ENCODE peak calls at places on chromosomes 13 and 19, in seven cellular contexts. K, L, W, P, Q, O and E are unnamed samples.

GRCh38 chr13:39347926-39348901 is 254.8 kb downstream of the LHFPL6 start:
- DNase-seq in K (no peak), L (no peak), W (no peak), P (no peak), Q (no peak), O (peak; percentile 42), E (no peak)

GRCh38 chr13:92315265-92315664 is 911.3 kb upstream of the GPC6 start:
- DNase-seq in K (no peak), L (no peak), W (no peak), P (no peak), Q (no peak), O (no peak), E (no peak)

GRCh38 chr13:80603351-80603750 is 262.4 kb upstream of the SPRY2 start:
- DNase-seq in K (no peak), L (no peak), W (no peak), P (no peak), Q (no peak), O (no peak), E (no peak)

GRCh38 chr19:40530091-40530901 is 46.4 kb upstream of the SHKBP1 start:
- DNase-seq in K (peak; percentile 23), L (peak; percentile 68), W (peak; percentile 24), P (no peak), Q (peak; percentile 32), O (no peak), E (no peak)

GRCh38 chr19:40688294-40688693 is 2.2 kb downstream of the NUMBL start:
- DNase-seq in K (no peak), L (no peak), W (no peak), P (no peak), Q (no peak), O (no peak), E (no peak)

GRCh38 chr19:46745521-46746280 is at the start of gene FKRP:
- DNase-seq in K (peak; percentile 40), L (peak; percentile 68), W (peak; percentile 22), P (no peak), Q (no peak), O (no peak), E (no peak)

GRCh38 chr19:40921005-40921897 is 39.2 kb upstream of the CYP2A7 start:
- DNase-seq in K (peak; percentile 62), L (no peak), W (no peak), P (no peak), Q (peak; percentile 2), O (no peak), E (no peak)

GRCh38 chr13:20984879-20985278 is 76.5 kb downstream of the LATS2 start:
- DNase-seq in K (no peak), L (no peak), W (no peak), P (no peak), Q (no peak), O (no peak), E (no peak)

GRCh38 chr19:45492137-45492626 is 4.7 kb downstream of the RTN2 start:
- DNase-seq in K (no peak), L (no peak), W (no peak), P (no peak), Q (no peak), O (no peak), E (no peak)

GRCh38 chr19:47735131-47735530 is 10.2 kb upstream of the NOP53 start:
- DNase-seq in K (no peak), L (no peak), W (no peak), P (no peak), Q (no peak), O (no peak), E (no peak)

GRCh38 chr19:39097299-39097698 is 13.1 kb downstream of the ACP7 start:
- DNase-seq in K (no peak), L (no peak), W (no peak), P (no peak), Q (no peak), O (no peak), E (no peak)

GRCh38 chr19:15897738-15898276 is at the start of gene CYP4F2:
- DNase-seq in K (no peak), L (no peak), W (no peak), P (no peak), Q (no peak), O (no peak), E (no peak)

GRCh38 chr13:32381539-32381938 is 46.4 kb downstream of the N4BP2L1 start:
- DNase-seq in K (no peak), L (no peak), W (no peak), P (no peak), Q (peak; percentile 8), O (no peak), E (no peak)

GRCh38 chr19:33255781-33256180 is 30.1 kb upstream of the SLC7A10 start:
- DNase-seq in K (no peak), L (no peak), W (no peak), P (no peak), Q (no peak), O (no peak), E (no peak)

GRCh38 chr13:98834254-98834960 is 81.9 kb upstream of the SLC15A1 start:
- DNase-seq in K (no peak), L (no peak), W (no peak), P (no peak), Q (no peak), O (no peak), E (no peak)

GRCh38 chr19:10430505-10431253 is 10.3 kb downstream of the PDE4A start:
- DNase-seq in K (peak; percentile 56), L (peak; percentile 61), W (no peak), P (no peak), Q (peak; percentile 65), O (peak; percentile 80), E (no peak)

GRCh38 chr19:45103200-45103624 is 10.2 kb downstream of the PPP1R37 start:
- DNase-seq in K (no peak), L (peak; percentile 66), W (peak; percentile 30), P (no peak), Q (no peak), O (no peak), E (no peak)

GRCh38 chr13:64369121-64369520 is 2861.0 kb downstream of the PCDH9 start:
- DNase-seq in K (no peak), L (no peak), W (no peak), P (no peak), Q (no peak), O (no peak), E (no peak)

GRCh38 chr13:97130201-97130600 is 91.9 kb upstream of the MBNL2 start:
- DNase-seq in K (no peak), L (no peak), W (no peak), P (no peak), Q (no peak), O (no peak), E (no peak)

GRCh38 chr19:46863818-46864629 is 3.2 kb downstream of the ARHGAP35 start:
- DNase-seq in K (no peak), L (peak; percentile 10), W (no peak), P (no peak), Q (no peak), O (peak; percentile 57), E (no peak)

GRCh38 chr19:8209111-8209964 is at the start of gene CERS4:
- DNase-seq in K (peak; percentile 84), L (peak; percentile 92), W (peak; percentile 80), P (peak; percentile 82), Q (peak; percentile 60), O (peak; percentile 78), E (peak; percentile 16)

GRCh38 chr19:18160792-18161690 is 8.1 kb downstream of the PIK3R2 start:
- DNase-seq in K (peak; percentile 81), L (peak; percentile 96), W (peak; percentile 83), P (peak; percentile 78), Q (peak; percentile 66), O (peak; percentile 74), E (no peak)

GRCh38 chr13:24032252-24032651 is 128.3 kb upstream of the SPATA13 start:
- DNase-seq in K (no peak), L (no peak), W (no peak), P (no peak), Q (no peak), O (no peak), E (no peak)

GRCh38 chr13:98565726-98566577 is 11.0 kb downstream of the STK24 start:
- DNase-seq in K (peak; percentile 38), L (no peak), W (no peak), P (no peak), Q (no peak), O (peak; percentile 69), E (no peak)

GRCh38 chr13:109093988-109094387 is 464.6 kb downstream of the MYO16 start:
- DNase-seq in K (no peak), L (no peak), W (no peak), P (no peak), Q (no peak), O (no peak), E (no peak)

GRCh38 chr19:11397089-11397610 is 13.0 kb upstream of the EPOR start:
- DNase-seq in K (no peak), L (no peak), W (no peak), P (no peak), Q (no peak), O (no peak), E (no peak)

GRCh38 chr13:85588359-85588758 is 210.9 kb downstream of the SLITRK6 start:
- DNase-seq in K (no peak), L (no peak), W (no peak), P (no peak), Q (no peak), O (no peak), E (no peak)

GRCh38 chr13:91280806-91281205 is 66.7 kb upstream of the MIR17HG start:
- DNase-seq in K (no peak), L (no peak), W (no peak), P (no peak), Q (no peak), O (no peak), E (no peak)

GRCh38 chr13:24274452-24274971 is 34.9 kb upstream of the C1QTNF9 start:
- DNase-seq in K (no peak), L (peak; percentile 56), W (peak; percentile 54), P (no peak), Q (no peak), O (peak; percentile 63), E (no peak)

GRCh38 chr19:32498641-32499200 is 82.3 kb upstream of the PDCD5 start:
- DNase-seq in K (no peak), L (no peak), W (no peak), P (no peak), Q (no peak), O (no peak), E (no peak)

GRCh38 chr19:16542894-16543498 is 759 bp upstream of the CHERP start:
- DNase-seq in K (no peak), L (no peak), W (no peak), P (no peak), Q (peak; percentile 16), O (no peak), E (no peak)

GRCh38 chr13:113656015-113656588 is 1.9 kb downstream of the ATP4B start:
- DNase-seq in K (peak; percentile 4), L (peak; percentile 19), W (no peak), P (no peak), Q (no peak), O (no peak), E (no peak)